ENCODE peak calls at places on chromosome 3, in five cellular contexts. C is B cell, P is MM.1S, I is endothelial cell, S is fibroblast of the aortic adventitia. M is an unnamed sample.

GRCh38 chr3:33096103-33096868 is 660 bp downstream of the GLB1 start:
- DNase-seq in C (peak), P (peak), I (peak), S (peak), M (peak)

GRCh38 chr3:171833775-171834460 is 9.2 kb upstream of the TMEM212 start:
- DNase-seq in C (no peak), P (peak), I (no peak), S (peak), M (peak)

GRCh38 chr3:127709320-127710060 is 36.7 kb downstream of the ABTB1 start:
- DNase-seq in C (no peak), P (no peak), I (no peak), S (no peak), M (no peak)

GRCh38 chr3:55579499-55579898 is 92.4 kb upstream of the WNT5A start:
- DNase-seq in C (no peak), P (no peak), I (no peak), S (no peak), M (no peak)

GRCh38 chr3:57224856-57225255 is 2.7 kb upstream of the APPL1 start:
- DNase-seq in C (no peak), P (peak), I (no peak), S (peak), M (no peak)

GRCh38 chr3:66312039-66312438 is 91.2 kb downstream of the SLC25A26 start:
- DNase-seq in C (no peak), P (no peak), I (no peak), S (no peak), M (no peak)

GRCh38 chr3:122273498-122273897 is 51.5 kb upstream of the CSTA start:
- DNase-seq in C (no peak), P (no peak), I (no peak), S (no peak), M (no peak)

GRCh38 chr3:136237961-136238649 is 12.0 kb upstream of the PCCB start:
- DNase-seq in C (no peak), P (no peak), I (no peak), S (no peak), M (no peak)

GRCh38 chr3:170475091-170475705 is 56.5 kb downstream of the CLDN11 start:
- DNase-seq in C (no peak), P (no peak), I (no peak), S (peak), M (peak)

GRCh38 chr3:38984731-38985130 is 67.0 kb downstream of the SCN11A start:
- DNase-seq in C (no peak), P (no peak), I (no peak), S (no peak), M (peak)

GRCh38 chr3:140580746-140581145 is 97.1 kb upstream of the TRIM42 start:
- DNase-seq in C (no peak), P (no peak), I (no peak), S (no peak), M (no peak)

GRCh38 chr3:139319428-139320402 is 24.1 kb upstream of the MRPS22 start:
- DNase-seq in C (no peak), P (no peak), I (peak), S (no peak), M (no peak)

GRCh38 chr3:35829499-35829898 is 190.2 kb downstream of the ARPP21 start:
- DNase-seq in C (no peak), P (no peak), I (no peak), S (peak), M (no peak)

GRCh38 chr3:65432388-65433003 is 606.2 kb downstream of the MAGI1 start:
- DNase-seq in C (no peak), P (no peak), I (no peak), S (no peak), M (no peak)

GRCh38 chr3:172313671-172314070 is 134.6 kb downstream of the GHSR start:
- DNase-seq in C (no peak), P (no peak), I (no peak), S (no peak), M (no peak)

GRCh38 chr3:23071758-23072157 is 131.4 kb upstream of the UBE2E2 start:
- DNase-seq in C (peak), P (no peak), I (no peak), S (no peak), M (no peak)

GRCh38 chr3:83074485-83074884 is 1313.0 kb upstream of the GBE1 start:
- DNase-seq in C (no peak), P (no peak), I (no peak), S (no peak), M (no peak)

GRCh38 chr3:171156455-171157005 is 130.0 kb upstream of the SLC2A2 start:
- DNase-seq in C (no peak), P (no peak), I (no peak), S (peak), M (no peak)

GRCh38 chr3:30443756-30444673 is 162.4 kb upstream of the TGFBR2 start:
- DNase-seq in C (no peak), P (no peak), I (no peak), S (no peak), M (no peak)

GRCh38 chr3:17939157-17939556 is 196.7 kb upstream of the TBC1D5 start:
- DNase-seq in C (no peak), P (no peak), I (no peak), S (no peak), M (no peak)

GRCh38 chr3:70822777-70823176 is 510.3 kb upstream of the MDFIC2 start:
- DNase-seq in C (no peak), P (no peak), I (no peak), S (no peak), M (no peak)

GRCh38 chr3:49333091-49333490 is 6.8 kb downstream of the USP4 start:
- DNase-seq in C (no peak), P (no peak), I (no peak), S (no peak), M (no peak)

GRCh38 chr3:159077860-159078259 is 276.0 kb downstream of the MFSD1 start:
- DNase-seq in C (no peak), P (no peak), I (no peak), S (peak), M (peak)

GRCh38 chr3:69205385-69205784 is 83.0 kb upstream of the LMOD3 start:
- DNase-seq in C (no peak), P (no peak), I (no peak), S (no peak), M (no peak)

GRCh38 chr3:12428131-12428530 is 56.1 kb upstream of the TSEN2 start:
- DNase-seq in C (no peak), P (no peak), I (no peak), S (no peak), M (no peak)

GRCh38 chr3:13072239-13073041 is 789 bp downstream of the IQSEC1 start:
- DNase-seq in C (peak), P (peak), I (no peak), S (no peak), M (no peak)

GRCh38 chr3:169394316-169394715 is 269.2 kb downstream of the MECOM start:
- DNase-seq in C (no peak), P (no peak), I (no peak), S (no peak), M (no peak)

DNA sequence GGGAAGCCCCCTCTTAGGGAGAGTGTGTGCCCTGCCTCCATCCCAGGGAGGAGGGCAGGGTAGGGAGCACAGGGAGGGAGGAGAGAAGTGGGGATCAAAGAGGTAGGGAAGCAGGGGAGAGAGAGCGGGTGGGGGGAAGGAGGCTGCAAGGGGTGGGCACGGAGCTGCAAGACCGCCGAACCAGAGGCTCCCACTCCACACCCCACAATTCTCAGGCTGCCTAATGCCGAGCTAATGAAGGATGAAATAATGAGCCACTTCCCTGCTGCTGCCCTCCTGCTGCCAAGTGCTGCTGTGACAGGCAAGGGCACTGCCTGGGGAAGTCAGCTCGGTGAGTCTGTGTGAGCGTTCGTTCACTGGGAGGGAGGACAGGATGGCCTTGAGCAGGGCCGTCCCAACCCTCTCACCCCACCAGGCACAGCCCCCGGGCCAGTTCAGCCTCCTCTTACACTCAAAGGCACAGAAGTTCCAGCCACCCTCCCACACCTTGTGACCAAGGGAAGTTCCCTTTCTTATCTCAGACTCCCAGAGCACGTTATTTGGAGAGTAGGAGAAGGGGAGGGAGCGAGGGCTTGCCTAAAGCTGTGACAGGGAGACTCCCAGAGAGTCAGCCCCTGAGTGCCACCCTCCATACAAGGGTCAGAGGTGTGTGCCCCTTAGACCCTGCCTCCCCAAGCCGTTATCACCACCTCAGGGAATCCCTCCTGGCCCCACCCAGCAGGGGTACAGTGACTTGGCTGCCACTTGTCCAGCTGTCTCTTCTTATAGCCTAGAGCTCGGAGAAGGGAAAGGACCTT is 12.4 kb downstream of the GLYCTK start:
- DNase-seq in C (no peak), P (no peak), I (peak), S (peak), M (peak)
- TF ChIP-seq CTCF in C (no peak), P (no peak), I (no peak), S (peak), M (peak)

DNA sequence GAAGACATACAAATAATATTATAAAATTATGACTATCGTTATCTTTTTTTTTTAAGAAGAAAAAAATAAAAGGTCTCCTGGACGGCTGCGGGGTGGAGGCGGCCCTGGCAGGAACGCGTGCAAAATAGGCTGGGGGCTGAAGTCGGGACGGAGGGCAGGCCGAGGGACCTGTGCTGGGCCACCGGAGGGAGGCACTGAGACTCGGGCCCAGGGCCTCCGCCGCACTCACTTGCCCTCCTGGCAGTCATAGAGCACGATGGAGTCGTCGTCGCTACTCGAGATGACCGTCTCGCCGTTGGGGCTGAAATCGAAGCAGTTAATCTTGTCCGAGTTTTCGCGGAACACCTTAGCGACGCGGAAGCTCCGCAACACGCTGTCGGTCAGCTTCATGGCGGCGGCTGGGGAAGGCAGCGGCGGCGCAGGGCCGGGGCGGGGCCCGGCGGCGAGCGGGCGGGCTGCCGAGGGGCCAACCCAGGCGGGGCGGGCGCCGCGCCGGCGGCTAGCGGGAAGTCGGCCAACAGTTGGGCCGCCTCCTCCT is 408 bp downstream of the WDR82 start:
- DNase-seq in C (peak), P (peak), I (peak), S (peak), M (no peak)
- TF ChIP-seq CTCF in C (peak), P (peak), I (no peak), S (peak), M (no peak)

DNA sequence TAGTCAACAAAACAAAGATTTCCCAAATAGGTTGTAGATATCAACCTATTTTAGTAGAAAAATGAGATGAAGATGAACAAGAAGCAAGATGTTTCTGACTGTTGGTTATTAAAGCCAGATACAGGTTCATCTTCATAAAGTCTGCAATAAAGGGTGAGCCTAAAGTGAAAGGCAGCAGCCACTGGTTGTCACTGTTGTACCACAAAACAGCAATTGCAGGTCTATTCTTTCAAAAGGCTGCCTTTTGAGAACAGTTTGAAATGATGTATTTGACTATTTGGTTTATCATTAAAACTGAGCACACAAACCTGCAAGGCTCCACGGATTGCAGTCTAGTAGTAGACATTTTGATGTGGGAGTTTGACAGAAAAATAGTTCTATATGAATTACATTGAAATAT is 543.4 kb downstream of the GBE1 start:
- DNase-seq in C (no peak), P (no peak), I (peak), S (peak), M (peak)
- TF ChIP-seq CTCF in C (no peak), P (peak), I (no peak), S (peak), M (peak)

GRCh38 chr3:37793889-37794591 is 67.6 kb upstream of the CTDSPL start:
- DNase-seq in C (no peak), P (no peak), I (no peak), S (no peak), M (no peak)
- TF ChIP-seq CTCF in C (no peak), P (no peak), I (no peak), S (no peak), M (no peak)

M was measured in HFFc6.